ENCODE peak calls at places on chromosomes 13 and 19, in five cellular contexts. One of them, this sample, is unnamed.

GRCh38 chr19:56839665-56840451 is 668 bp downstream of the PEG3 start:
- DNase-seq in activated CD8-positive, alpha-beta memory T cell treated with anti-CD3 and anti-CD28 coated beads for 1 hour: no peak
- DNase-seq in stimulated activated CD4-positive, alpha-beta T cell treated with anti-CD3 and anti-CD28 coated beads, Interleukin-2, amount 100 ng/mL, for 48 hours: no peak
- DNase-seq in cardiac fibroblast: peak
- DNase-seq in AG09319: peak
- DNase-seq in this sample: peak

GRCh38 chr13:101514695-101515275 is 62.3 kb downstream of the ITGBL1 start:
- DNase-seq in activated CD8-positive, alpha-beta memory T cell treated with anti-CD3 and anti-CD28 coated beads for 1 hour: no peak
- DNase-seq in stimulated activated CD4-positive, alpha-beta T cell treated with anti-CD3 and anti-CD28 coated beads, Interleukin-2, amount 100 ng/mL, for 48 hours: peak
- DNase-seq in cardiac fibroblast: peak
- DNase-seq in AG09319: no peak
- DNase-seq in this sample: peak

GRCh38 chr19:1276620-1277007 is 1.3 kb downstream of the FAM174C start:
- DNase-seq in activated CD8-positive, alpha-beta memory T cell treated with anti-CD3 and anti-CD28 coated beads for 1 hour: no peak
- DNase-seq in stimulated activated CD4-positive, alpha-beta T cell treated with anti-CD3 and anti-CD28 coated beads, Interleukin-2, amount 100 ng/mL, for 48 hours: no peak
- DNase-seq in cardiac fibroblast: no peak
- DNase-seq in AG09319: no peak
- DNase-seq in this sample: no peak

GRCh38 chr19:27870293-27870692 is 1342.7 kb downstream of the UQCRFS1 start:
- DNase-seq in activated CD8-positive, alpha-beta memory T cell treated with anti-CD3 and anti-CD28 coated beads for 1 hour: no peak
- DNase-seq in stimulated activated CD4-positive, alpha-beta T cell treated with anti-CD3 and anti-CD28 coated beads, Interleukin-2, amount 100 ng/mL, for 48 hours: no peak
- DNase-seq in cardiac fibroblast: no peak
- DNase-seq in AG09319: no peak
- DNase-seq in this sample: no peak

GRCh38 chr19:19628499-19629134 is 597 bp upstream of the LPAR2 start:
- DNase-seq in activated CD8-positive, alpha-beta memory T cell treated with anti-CD3 and anti-CD28 coated beads for 1 hour: peak
- DNase-seq in stimulated activated CD4-positive, alpha-beta T cell treated with anti-CD3 and anti-CD28 coated beads, Interleukin-2, amount 100 ng/mL, for 48 hours: peak
- DNase-seq in cardiac fibroblast: peak
- DNase-seq in AG09319: no peak
- DNase-seq in this sample: peak

GRCh38 chr19:917323-918151 is at the start of gene KISS1R:
- DNase-seq in activated CD8-positive, alpha-beta memory T cell treated with anti-CD3 and anti-CD28 coated beads for 1 hour: no peak
- DNase-seq in stimulated activated CD4-positive, alpha-beta T cell treated with anti-CD3 and anti-CD28 coated beads, Interleukin-2, amount 100 ng/mL, for 48 hours: no peak
- DNase-seq in cardiac fibroblast: peak
- DNase-seq in AG09319: no peak
- DNase-seq in this sample: no peak

GRCh38 chr19:11339254-11340098 is at the start of gene RAB3D:
- DNase-seq in activated CD8-positive, alpha-beta memory T cell treated with anti-CD3 and anti-CD28 coated beads for 1 hour: peak
- DNase-seq in stimulated activated CD4-positive, alpha-beta T cell treated with anti-CD3 and anti-CD28 coated beads, Interleukin-2, amount 100 ng/mL, for 48 hours: peak
- DNase-seq in cardiac fibroblast: peak
- DNase-seq in AG09319: peak
- DNase-seq in this sample: peak

GRCh38 chr19:12052057-12052570 is 647 bp downstream of the ZNF878 start:
- DNase-seq in activated CD8-positive, alpha-beta memory T cell treated with anti-CD3 and anti-CD28 coated beads for 1 hour: no peak
- DNase-seq in stimulated activated CD4-positive, alpha-beta T cell treated with anti-CD3 and anti-CD28 coated beads, Interleukin-2, amount 100 ng/mL, for 48 hours: no peak
- DNase-seq in cardiac fibroblast: peak
- DNase-seq in AG09319: no peak
- DNase-seq in this sample: no peak

GRCh38 chr13:80441968-80442367 is 101.0 kb upstream of the SPRY2 start:
- DNase-seq in activated CD8-positive, alpha-beta memory T cell treated with anti-CD3 and anti-CD28 coated beads for 1 hour: no peak
- DNase-seq in stimulated activated CD4-positive, alpha-beta T cell treated with anti-CD3 and anti-CD28 coated beads, Interleukin-2, amount 100 ng/mL, for 48 hours: no peak
- DNase-seq in cardiac fibroblast: peak
- DNase-seq in AG09319: no peak
- DNase-seq in this sample: no peak

GRCh38 chr19:11849264-11849615 is 714 bp downstream of the ZNF439 start:
- DNase-seq in activated CD8-positive, alpha-beta memory T cell treated with anti-CD3 and anti-CD28 coated beads for 1 hour: no peak
- DNase-seq in stimulated activated CD4-positive, alpha-beta T cell treated with anti-CD3 and anti-CD28 coated beads, Interleukin-2, amount 100 ng/mL, for 48 hours: no peak
- DNase-seq in cardiac fibroblast: peak
- DNase-seq in AG09319: no peak
- DNase-seq in this sample: peak